ENCODE peak calls at places on chromosome 3, in nine cellular contexts. L, N, E, I, Z, Q, D, F and X are unnamed samples.

GRCh38 chr3:196989721-196990262 is 21.2 kb upstream of the PIGZ start:
- DNase-seq in L (no peak), N (no peak), E (no peak), I (no peak), Z (no peak), Q (no peak), D (no peak), F (no peak), X (no peak)

GRCh38 chr3:149625795-149626194 is 32.0 kb downstream of the WWTR1 start:
- DNase-seq in L (no peak), N (peak), E (no peak), I (no peak), Z (no peak), Q (peak), D (no peak), F (no peak), X (no peak)

GRCh38 chr3:25532763-25533162 is 104.7 kb downstream of the RARB start:
- DNase-seq in L (no peak), N (no peak), E (peak), I (no peak), Z (no peak), Q (no peak), D (no peak), F (no peak), X (peak)

GRCh38 chr3:104102386-104102785 is 1264.3 kb upstream of the ALCAM start:
- DNase-seq in L (peak), N (peak), E (peak), I (peak), Z (no peak), Q (peak), D (peak), F (peak), X (peak)

GRCh38 chr3:169245631-169246030 is 417.9 kb downstream of the MECOM start:
- DNase-seq in L (no peak), N (no peak), E (no peak), I (no peak), Z (no peak), Q (no peak), D (no peak), F (no peak), X (no peak)

GRCh38 chr3:4834403-4834866 is 144.8 kb upstream of the BHLHE40 start:
- DNase-seq in L (no peak), N (peak), E (no peak), I (no peak), Z (no peak), Q (no peak), D (no peak), F (no peak), X (no peak)

GRCh38 chr3:23442598-23443383 is 239.7 kb downstream of the UBE2E2 start:
- DNase-seq in L (no peak), N (peak), E (peak), I (no peak), Z (no peak), Q (peak), D (peak), F (no peak), X (no peak)

GRCh38 chr3:124351430-124352142 is 359.7 kb upstream of the ROPN1 start:
- DNase-seq in L (peak), N (peak), E (peak), I (peak), Z (no peak), Q (peak), D (peak), F (peak), X (peak)

GRCh38 chr3:107545680-107546120 is 22.9 kb downstream of the BBX start:
- DNase-seq in L (no peak), N (peak), E (peak), I (no peak), Z (no peak), Q (peak), D (no peak), F (peak), X (no peak)

GRCh38 chr3:71083726-71084131 is 499.8 kb downstream of the FOXP1 start:
- DNase-seq in L (no peak), N (no peak), E (no peak), I (no peak), Z (no peak), Q (no peak), D (no peak), F (no peak), X (no peak)

GRCh38 chr3:126469479-126469878 is 6.2 kb downstream of the ZXDC start:
- DNase-seq in L (no peak), N (no peak), E (no peak), I (no peak), Z (no peak), Q (no peak), D (no peak), F (no peak), X (no peak)

GRCh38 chr3:3664916-3665315 is 134.3 kb upstream of the LRRN1 start:
- DNase-seq in L (no peak), N (peak), E (no peak), I (no peak), Z (no peak), Q (peak), D (peak), F (no peak), X (no peak)

GRCh38 chr3:32391643-32392529 is at the start of gene CMTM7:
- DNase-seq in L (peak), N (peak), E (peak), I (no peak), Z (peak), Q (peak), D (peak), F (peak), X (peak)

GRCh38 chr3:179898024-179898423 is 138.7 kb downstream of the PEX5L start:
- DNase-seq in L (peak), N (peak), E (peak), I (no peak), Z (no peak), Q (peak), D (peak), F (no peak), X (peak)

GRCh38 chr3:99409961-99410360 is 228.4 kb upstream of the COL8A1 start:
- DNase-seq in L (peak), N (no peak), E (peak), I (no peak), Z (no peak), Q (peak), D (no peak), F (no peak), X (no peak)

GRCh38 chr3:125519678-125520562 is at the start of gene SNX4:
- DNase-seq in L (peak), N (peak), E (peak), I (peak), Z (peak), Q (peak), D (peak), F (peak), X (peak)

GRCh38 chr3:8554725-8555621 is 53.4 kb downstream of the LMCD1 start:
- DNase-seq in L (peak), N (peak), E (peak), I (no peak), Z (peak), Q (peak), D (no peak), F (peak), X (no peak)

GRCh38 chr3:86743233-86743632 is 247.7 kb downstream of the VGLL3 start:
- DNase-seq in L (no peak), N (no peak), E (no peak), I (no peak), Z (no peak), Q (no peak), D (no peak), F (no peak), X (no peak)

GRCh38 chr3:60048447-60048848 is 998.6 kb upstream of the CFAP20DC start:
- DNase-seq in L (no peak), N (no peak), E (no peak), I (no peak), Z (no peak), Q (no peak), D (no peak), F (no peak), X (no peak)

GRCh38 chr3:109640146-109640652 is 302.9 kb upstream of the DPPA4 start:
- DNase-seq in L (no peak), N (peak), E (no peak), I (no peak), Z (no peak), Q (no peak), D (no peak), F (no peak), X (no peak)

GRCh38 chr3:24640330-24640877 is 145.8 kb upstream of the THRB start:
- DNase-seq in L (peak), N (peak), E (peak), I (peak), Z (no peak), Q (peak), D (peak), F (peak), X (peak)

GRCh38 chr3:126971891-126972351 is 11.0 kb upstream of the PLXNA1 start:
- DNase-seq in L (peak), N (peak), E (peak), I (no peak), Z (peak), Q (peak), D (no peak), F (peak), X (no peak)

GRCh38 chr3:112982710-112983109 is 7.8 kb upstream of the CD200R1 start:
- DNase-seq in L (no peak), N (no peak), E (no peak), I (no peak), Z (no peak), Q (no peak), D (no peak), F (no peak), X (no peak)

GRCh38 chr3:125319765-125320164 is 55.4 kb downstream of the ZNF148 start:
- DNase-seq in L (no peak), N (no peak), E (no peak), I (no peak), Z (no peak), Q (no peak), D (no peak), F (no peak), X (no peak)

GRCh38 chr3:149352556-149352955 is 19.1 kb upstream of the TM4SF18 start:
- DNase-seq in L (peak), N (no peak), E (peak), I (peak), Z (peak), Q (peak), D (peak), F (peak), X (peak)

GRCh38 chr3:81242871-81243270 is 518.6 kb downstream of the GBE1 start:
- DNase-seq in L (peak), N (no peak), E (peak), I (peak), Z (no peak), Q (peak), D (no peak), F (peak), X (peak)

GRCh38 chr3:184092199-184092598 is 4.7 kb upstream of the HTR3E start:
- DNase-seq in L (no peak), N (no peak), E (no peak), I (no peak), Z (no peak), Q (no peak), D (no peak), F (no peak), X (no peak)

GRCh38 chr3:23830869-23831484 is 25.2 kb downstream of the UBE2E1 start:
- DNase-seq in L (no peak), N (peak), E (no peak), I (no peak), Z (no peak), Q (no peak), D (no peak), F (no peak), X (no peak)

GRCh38 chr3:11195721-11196332 is 41.5 kb downstream of the HRH1 start:
- DNase-seq in L (peak), N (peak), E (peak), I (no peak), Z (no peak), Q (peak), D (no peak), F (peak), X (no peak)

GRCh38 chr3:46297658-46298423 is 55.6 kb downstream of the CCR3 start:
- DNase-seq in L (no peak), N (no peak), E (no peak), I (no peak), Z (peak), Q (no peak), D (no peak), F (no peak), X (no peak)

GRCh38 chr3:125958511-125959316 is 10.3 kb upstream of the ROPN1B start:
- DNase-seq in L (no peak), N (no peak), E (no peak), I (no peak), Z (no peak), Q (no peak), D (no peak), F (no peak), X (no peak)

GRCh38 chr3:109731639-109732473 is 394.5 kb upstream of the DPPA4 start:
- DNase-seq in L (peak), N (peak), E (peak), I (peak), Z (peak), Q (peak), D (peak), F (peak), X (peak)